ENCODE peak calls at places on chromosomes 13 and 19, in five cellular contexts. I is pancreas, R is transverse colon, X is A549, A is HCT116. V is an unnamed sample.

GRCh38 chr13:113586661-113587479 is 2.3 kb downstream of the TFDP1 start:
- DNase-seq in I (no peak), R (peak; percentile 6), X (no peak), A (no peak), V (peak; percentile 53)

GRCh38 chr19:40355975-40356680 is 7.6 kb downstream of the PLD3 start:
- DNase-seq in I (no peak), R (no peak), X (no peak), A (no peak), V (no peak)

GRCh38 chr13:77416666-77417212 is 89.8 kb upstream of the MYCBP2 start:
- DNase-seq in I (no peak), R (no peak), X (no peak), A (no peak), V (no peak)

GRCh38 chr19:37537391-37537947 is 30.7 kb downstream of the ZNF793 start:
- DNase-seq in I (no peak), R (no peak), X (no peak), A (no peak), V (no peak)

GRCh38 chr19:33193864-33194362 is at the start of gene LRP3:
- DNase-seq in I (peak; percentile 63), R (peak; percentile 26), X (peak; percentile 55), A (no peak), V (no peak)

GRCh38 chr19:45676851-45677263 is 8.8 kb downstream of the GIPR start:
- DNase-seq in I (peak; percentile 71), R (peak; percentile 56), X (no peak), A (no peak), V (no peak)

GRCh38 chr19:32829345-32829896 is 40.1 kb downstream of the SLC7A9 start:
- DNase-seq in I (no peak), R (no peak), X (no peak), A (no peak), V (no peak)

GRCh38 chr13:111962431-111962891 is 104.5 kb upstream of the SOX1 start:
- DNase-seq in I (no peak), R (no peak), X (no peak), A (no peak), V (no peak)

GRCh38 chr13:113152894-113153809 is 5.3 kb upstream of the PROZ start:
- DNase-seq in I (peak; percentile 78), R (peak; percentile 42), X (peak; percentile 10), A (no peak), V (peak; percentile 73)

GRCh38 chr19:28980236-28980868 is 232.6 kb downstream of the UQCRFS1 start:
- DNase-seq in I (no peak), R (no peak), X (peak; percentile 20), A (no peak), V (no peak)

GRCh38 chr13:92164822-92165221 is 766.4 kb downstream of the GPC5 start:
- DNase-seq in I (no peak), R (no peak), X (no peak), A (no peak), V (no peak)

GRCh38 chr19:58243351-58243750 is 14.6 kb downstream of the ZNF544 start:
- DNase-seq in I (no peak), R (no peak), X (no peak), A (no peak), V (no peak)

GRCh38 chr13:60514891-60515290 is 117.9 kb downstream of the TDRD3 start:
- DNase-seq in I (no peak), R (no peak), X (no peak), A (no peak), V (no peak)

GRCh38 chr13:113855931-113856715 is 7.8 kb downstream of the GAS6 start:
- DNase-seq in I (peak; percentile 14), R (no peak), X (no peak), A (no peak), V (peak; percentile 56)

GRCh38 chr19:34276614-34277013 is 22.3 kb downstream of the GARRE1 start:
- DNase-seq in I (no peak), R (no peak), X (no peak), A (no peak), V (no peak)

GRCh38 chr13:90806905-90807304 is 540.6 kb upstream of the MIR17HG start:
- DNase-seq in I (no peak), R (no peak), X (no peak), A (no peak), V (no peak)

GRCh38 chr13:111514646-111515617 is 194.5 kb downstream of the TEX29 start:
- DNase-seq in I (no peak), R (no peak), X (no peak), A (no peak), V (peak; percentile 36)

GRCh38 chr13:43368003-43368402 is 344.6 kb downstream of the DNAJC15 start:
- DNase-seq in I (no peak), R (no peak), X (no peak), A (no peak), V (no peak)

GRCh38 chr19:16226878-16227836 is 29.4 kb downstream of the AP1M1 start:
- DNase-seq in I (no peak), R (no peak), X (no peak), A (no peak), V (no peak)

GRCh38 chr19:15701757-15702589 is 25.9 kb upstream of the OR10H2 start:
- DNase-seq in I (no peak), R (peak; percentile 55), X (no peak), A (no peak), V (no peak)

GRCh38 chr19:11578342-11579142 is 1.1 kb upstream of the ACP5 start:
- DNase-seq in I (peak; percentile 31), R (peak; percentile 61), X (no peak), A (no peak), V (no peak)

GRCh38 chr13:85313761-85314503 is 485.3 kb downstream of the SLITRK6 start:
- DNase-seq in I (no peak), R (no peak), X (peak; percentile 17), A (peak; percentile 62), V (no peak)

GRCh38 chr13:102654786-102655185 is 40.1 kb downstream of the METTL21C start:
- DNase-seq in I (no peak), R (no peak), X (no peak), A (no peak), V (no peak)

GRCh38 chr19:23914402-23915286 is at the start of gene ZNF726:
- DNase-seq in I (peak; percentile 66), R (peak; percentile 76), X (peak; percentile 89), A (no peak), V (peak; percentile 91)

GRCh38 chr19:18099623-18099995 is 2.0 kb downstream of the MAST3 start:
- DNase-seq in I (no peak), R (no peak), X (no peak), A (no peak), V (no peak)

GRCh38 chr19:19459707-19460251 is 54.3 kb downstream of the GATAD2A start:
- DNase-seq in I (no peak), R (peak; percentile 54), X (no peak), A (no peak), V (peak; percentile 81)

GRCh38 chr13:113397606-113398425 is 33.9 kb upstream of the GRTP1 start:
- DNase-seq in I (no peak), R (no peak), X (no peak), A (no peak), V (no peak)

GRCh38 chr19:13155472-13156284 is 5.5 kb downstream of the IER2 start:
- DNase-seq in I (peak; percentile 88), R (peak; percentile 88), X (peak; percentile 81), A (no peak), V (peak; percentile 89)

GRCh38 chr13:36248700-36249099 is 34.3 kb upstream of the SOHLH2 start:
- DNase-seq in I (no peak), R (no peak), X (no peak), A (no peak), V (no peak)

GRCh38 chr19:18029617-18030338 is 21.8 kb downstream of the ARRDC2 start:
- DNase-seq in I (peak; percentile 54), R (peak; percentile 59), X (no peak), A (peak; percentile 59), V (peak; percentile 70)

GRCh38 chr19:20102097-20102496 is 24.3 kb downstream of the ZNF90 start:
- DNase-seq in I (no peak), R (no peak), X (no peak), A (no peak), V (no peak)

GRCh38 chr13:48630291-48630690 is 23.4 kb upstream of the CYSLTR2 start:
- DNase-seq in I (no peak), R (no peak), X (no peak), A (no peak), V (no peak)

GRCh38 chr19:17953869-17954268 is 13.0 kb upstream of the KCNN1 start:
- DNase-seq in I (no peak), R (no peak), X (no peak), A (no peak), V (no peak)

GRCh38 chr19:1846517-1847205 is 1.6 kb downstream of the REXO1 start:
- DNase-seq in I (peak; percentile 28), R (no peak), X (no peak), A (no peak), V (no peak)

GRCh38 chr19:6236310-6237291 is 43.2 kb downstream of the MLLT1 start:
- DNase-seq in I (peak; percentile 97), R (peak; percentile 71), X (no peak), A (no peak), V (no peak)
- H3K4me1 ChIP-seq in I (peaks cover 31% of the 10 kb centered on the region), R (peaks cover 38% of the 10 kb centered on the region), X (no peaks in the 10 kb centered on the region), A (peaks cover 8% of the 10 kb centered on the region), V (peaks cover 98% of the 10 kb centered on the region)

GRCh38 chr13:99894105-99894504 is 77.5 kb downstream of the ZIC5 start:
- DNase-seq in I (no peak), R (no peak), X (no peak), A (no peak), V (peak; percentile 42)

GRCh38 chr13:99892189-99892588 is 79.4 kb downstream of the ZIC5 start:
- DNase-seq in I (no peak), R (no peak), X (no peak), A (no peak), V (no peak)

GRCh38 chr13:99894835-99895427 is 76.6 kb downstream of the ZIC5 start:
- DNase-seq in I (no peak), R (peak; percentile 18), X (no peak), A (no peak), V (no peak)

GRCh38 chr13:99893567-99893966 is 78.0 kb downstream of the ZIC5 start:
- DNase-seq in I (no peak), R (no peak), X (no peak), A (no peak), V (no peak)

GRCh38 chr13:99892866-99893504 is 78.6 kb downstream of the ZIC5 start:
- DNase-seq in I (no peak), R (no peak), X (no peak), A (no peak), V (no peak)
- TF ChIP-seq CTCF in I (no peak), R (no peak), X (no peak), A (no peak), V (no peak)

DNA sequence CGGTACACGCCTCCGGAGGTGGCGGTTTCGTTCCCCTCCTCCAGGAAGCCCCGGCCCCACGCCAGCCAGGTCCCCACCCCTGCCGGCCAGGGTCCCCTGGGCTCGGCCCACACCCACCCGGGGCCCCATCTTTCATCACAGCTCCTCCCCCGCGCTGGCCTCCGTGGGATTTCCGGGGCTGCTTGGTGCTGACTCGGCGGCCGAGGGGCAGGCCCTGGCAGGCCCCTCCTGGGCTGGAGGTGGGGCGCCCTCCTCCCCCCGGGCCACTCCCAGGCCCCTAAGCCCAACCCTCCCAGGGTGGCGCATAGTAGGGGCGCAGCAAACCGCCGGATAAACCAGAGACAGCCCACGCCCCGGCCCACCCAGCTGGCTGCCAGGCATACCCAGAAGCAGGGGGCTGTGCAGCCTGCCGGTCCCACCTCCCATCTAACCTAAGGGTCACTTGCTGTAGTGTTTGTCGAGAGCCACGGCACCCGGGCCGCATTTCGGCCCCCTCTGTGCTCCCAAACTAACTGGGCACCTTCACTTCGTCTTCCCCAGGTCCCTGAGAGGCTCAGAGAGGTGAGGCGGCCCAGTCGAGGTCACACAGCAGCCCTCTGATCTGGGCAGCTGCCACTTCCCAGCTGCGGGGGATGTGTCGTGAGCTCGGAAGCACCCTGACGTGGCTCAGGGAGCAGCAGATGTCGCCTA is 6.6 kb downstream of the ZBTB7A start:
- DNase-seq in I (peak; percentile 71), R (peak; percentile 90), X (no peak), A (no peak), V (no peak)
- H3K4me1 ChIP-seq in I (peaks cover 42% of the 10 kb centered on the region), R (peaks cover 83% of the 10 kb centered on the region), X (peaks cover 62% of the 10 kb centered on the region), A (peaks cover 66% of the 10 kb centered on the region), V (no peaks in the 10 kb centered on the region)

GRCh38 chr19:5823579-5824281 is 15.8 kb downstream of the FUT6 start:
- DNase-seq in I (no peak), R (peak; percentile 54), X (peak; percentile 66), A (no peak), V (no peak)
- TF ChIP-seq CTCF in I (no peak), R (peak; percentile 22), X (peak; percentile 51), A (peak; percentile 81), V (no peak)

V was measured in right atrium auricular region.